ENCODE peak calls at places on chromosomes 6 and 20, in nine cellular contexts. S, W, C, A, E, O, Y, H and Q are unnamed samples.

GRCh38 chr20:53662595-53662994 is 69.0 kb upstream of the ZNF217 start:
- DNase-seq in A (no peak), E (no peak), H (no peak), W (no peak), S (no peak), C (no peak), Y (no peak), O (no peak), Q (no peak)

GRCh38 chr6:134870677-134871498 is 79.0 kb downstream of the ALDH8A1 start:
- DNase-seq in S (no peak), E (no peak), Y (peak; percentile 65), O (no peak), C (no peak), H (no peak), W (peak; percentile 77), A (no peak), Q (no peak)

GRCh38 chr6:90401933-90402830 is 105.5 kb upstream of the BACH2 start:
- DNase-seq in O (no peak), C (no peak), W (peak; percentile 7), A (peak; percentile 37), E (no peak), H (no peak), Y (no peak), S (no peak), Q (no peak)

GRCh38 chr6:141969201-141969600 is 163.5 kb upstream of the GJE1 start:
- DNase-seq in S (no peak), A (no peak), O (no peak), C (no peak), Y (no peak), W (no peak), H (no peak), E (no peak), Q (no peak)

GRCh38 chr6:7727951-7728854 is 2.3 kb downstream of the BMP6 start:
- DNase-seq in Y (no peak), E (peak; percentile 84), C (peak; percentile 24), H (peak; percentile 69), W (no peak), S (no peak), A (peak; percentile 65), O (peak; percentile 22), Q (peak; percentile 29)

GRCh38 chr6:41768545-41769308 is 11.0 kb downstream of the FRS3 start:
- DNase-seq in Y (no peak), E (no peak), O (no peak), S (no peak), A (peak; percentile 27), C (peak; percentile 60), H (no peak), W (no peak), Q (peak; percentile 41)

GRCh38 chr6:95279641-95280040 is 297.7 kb upstream of the MANEA start:
- DNase-seq in E (no peak), W (no peak), H (no peak), C (no peak), Y (no peak), S (no peak), A (no peak), O (no peak), Q (no peak)

GRCh38 chr6:116410945-116411623 is 40.3 kb downstream of the DSE start:
- DNase-seq in E (no peak), H (peak; percentile 75), C (no peak), Y (no peak), O (peak; percentile 27), W (peak; percentile 74), A (no peak), S (no peak), Q (no peak)

GRCh38 chr6:84282566-84282965 is 55.1 kb upstream of the CEP162 start:
- DNase-seq in E (no peak), A (peak; percentile 6), H (peak; percentile 75), C (no peak), W (peak; percentile 1), O (peak; percentile 9), S (no peak), Y (no peak), Q (no peak)

GRCh38 chr6:43842964-43843645 is 73.1 kb downstream of the VEGFA start:
- DNase-seq in O (no peak), A (no peak), C (peak; percentile 63), H (no peak), Y (no peak), E (no peak), W (no peak), S (no peak), Q (no peak)

GRCh38 chr6:3408665-3409064 is 48.2 kb downstream of the SLC22A23 start:
- DNase-seq in S (no peak), O (no peak), A (no peak), C (no peak), Y (no peak), H (no peak), W (no peak), E (no peak), Q (no peak)
- H3K9ac ChIP-seq in S (no peak overlapping the region), O (no peak overlapping the region), A (no peak overlapping the region), C (no peak overlapping the region), Y (no peak overlapping the region), H (no peak overlapping the region), W (no peak overlapping the region), E (no peak overlapping the region), Q (no peak overlapping the region)

GRCh38 chr6:36757943-36758508 is 60.4 kb downstream of the RAB44 start:
- DNase-seq in A (no peak), W (no peak), S (no peak), O (no peak), Y (no peak), C (no peak), H (no peak), E (no peak), Q (no peak)
- H3K27ac ChIP-seq in A (no peak overlapping the region), W (no peak overlapping the region), S (no peak overlapping the region), O (no peak overlapping the region), Y (peak overlapping the region; percentile 80), C (peak overlapping the region; percentile 45), H (no peak overlapping the region), E (no peak overlapping the region), Q (no peak overlapping the region)

DNA sequence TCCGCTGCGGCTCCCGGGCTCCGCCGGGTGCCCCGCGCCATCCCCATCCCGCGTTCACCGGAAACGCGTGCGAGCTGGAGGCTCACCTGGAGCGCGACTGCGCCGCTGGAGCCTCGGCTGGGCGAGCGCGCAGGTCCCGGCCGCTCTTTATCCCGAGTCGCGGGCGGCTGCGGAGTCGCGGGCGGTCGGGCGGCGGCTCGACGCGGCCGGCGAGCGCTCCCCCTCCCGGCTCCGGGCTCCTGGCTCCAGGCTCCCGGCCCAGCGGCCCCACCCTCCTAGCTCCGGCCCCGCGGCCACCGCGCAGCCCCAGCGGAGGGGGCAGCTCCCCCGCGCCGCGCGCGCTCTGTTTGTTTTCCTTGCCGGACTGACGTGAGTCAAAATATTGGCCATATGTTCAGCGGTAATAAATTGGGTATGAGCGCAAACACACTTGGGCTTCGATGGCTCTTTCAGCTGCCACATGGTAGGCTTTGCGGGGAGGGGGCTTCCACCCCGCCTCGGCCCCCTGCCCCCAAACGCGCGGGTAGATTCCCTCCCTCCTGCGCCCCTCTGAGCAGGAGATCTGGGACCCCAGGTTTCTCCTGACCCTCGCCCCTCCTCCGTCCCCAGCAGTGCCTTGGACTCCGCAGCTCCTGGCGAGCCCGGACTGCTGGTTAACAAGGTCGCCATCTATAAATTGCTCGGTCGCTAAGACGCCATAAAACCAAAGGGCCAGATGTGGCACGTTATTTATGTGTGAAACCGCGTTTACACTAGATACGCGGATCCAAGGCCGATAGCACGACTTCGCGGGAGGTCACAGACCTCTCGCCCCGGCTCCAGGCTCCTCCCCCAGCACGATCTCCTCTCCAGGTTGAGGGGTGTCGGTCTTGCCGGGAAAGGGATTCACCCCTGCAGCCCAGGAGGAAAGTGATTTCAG is 8.9 kb upstream of the NKX2-2 start:
- DNase-seq in H (no peak), O (peak; percentile 44), E (peak; percentile 68), S (no peak), A (peak; percentile 31), C (no peak), W (no peak), Y (no peak), Q (peak; percentile 27)
- H3K9ac ChIP-seq in H (no peak overlapping the region), O (no peak overlapping the region), E (no peak overlapping the region), S (no peak overlapping the region), A (no peak overlapping the region), C (no peak overlapping the region), W (no peak overlapping the region), Y (no peak overlapping the region), Q (no peak overlapping the region)

DNA sequence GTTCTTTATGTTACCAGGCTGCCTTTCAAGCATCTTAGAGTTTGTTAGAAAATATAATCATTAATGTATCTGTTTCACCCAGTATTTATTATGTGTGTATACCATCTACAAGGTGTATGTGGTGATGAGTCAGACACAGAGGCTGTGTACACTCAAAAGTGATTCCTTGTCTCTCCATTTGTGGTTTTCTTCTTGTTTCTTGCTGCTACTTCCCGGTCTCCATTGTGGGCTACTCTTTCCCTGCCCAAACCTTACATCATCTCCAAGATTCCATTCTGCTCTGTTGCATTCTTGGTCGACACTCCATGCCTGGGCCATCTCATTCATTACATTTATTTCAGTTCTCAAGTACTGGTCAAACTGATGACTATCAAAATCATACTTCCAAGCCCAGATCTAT is 182.2 kb upstream of the STXBP5 start:
- DNase-seq in E (no peak), Y (no peak), W (peak; percentile 48), C (no peak), H (peak; percentile 11), O (peak; percentile 48), S (no peak), A (peak; percentile 15), Q (no peak)
- H3K27ac ChIP-seq in E (no peak overlapping the region), Y (no peak overlapping the region), W (no peak overlapping the region), C (no peak overlapping the region), H (no peak overlapping the region), O (no peak overlapping the region), S (no peak overlapping the region), A (no peak overlapping the region), Q (no peak overlapping the region)

GRCh38 chr20:31577194-31577593 is 27.9 kb upstream of the ID1 start:
- DNase-seq in W (no peak), H (no peak), S (no peak), A (no peak), C (no peak), Y (no peak), E (no peak), O (no peak), Q (no peak)
- H3K9ac ChIP-seq in W (no peak overlapping the region), H (no peak overlapping the region), S (no peak overlapping the region), A (no peak overlapping the region), C (no peak overlapping the region), Y (no peak overlapping the region), E (no peak overlapping the region), O (no peak overlapping the region), Q (no peak overlapping the region)

GRCh38 chr20:44541957-44542356 is 20.1 kb upstream of the SERINC3 start:
- DNase-seq in C (peak; percentile 2), Y (no peak), E (no peak), A (no peak), W (no peak), S (no peak), O (no peak), H (no peak), Q (no peak)
- H3K27ac ChIP-seq in C (no peak overlapping the region), Y (no peak overlapping the region), E (no peak overlapping the region), A (no peak overlapping the region), W (no peak overlapping the region), S (no peak overlapping the region), O (no peak overlapping the region), H (no peak overlapping the region), Q (no peak overlapping the region)